ENCODE peak calls at places on chromosomes 5 and 9, in six cellular contexts. X is aorta, T is T-helper 9 cell, V is HuH-7, B is left ventricle myocardium inferior, C is NB4. I is an unnamed sample.

GRCh38 chr5:5165541-5166002 is 25.4 kb downstream of the ADAMTS16 start:
- DNase-seq in X (no peak), T (no peak), V (no peak), B (no peak), C (no peak), I (peak)

GRCh38 chr9:127828262-127829031 is 25.8 kb downstream of the FPGS start:
- DNase-seq in X (peak), T (no peak), V (peak), B (peak), C (peak), I (no peak)

GRCh38 chr5:172494630-172495505 is 40.5 kb upstream of the SH3PXD2B start:
- DNase-seq in X (no peak), T (no peak), V (no peak), B (no peak), C (no peak), I (no peak)

GRCh38 chr9:99345936-99346335 is 123.9 kb downstream of the SEC61B start:
- DNase-seq in X (no peak), T (no peak), V (no peak), B (no peak), C (no peak), I (no peak)

GRCh38 chr5:25950681-25951080 is 1087.7 kb downstream of the CDH9 start:
- DNase-seq in X (no peak), T (no peak), V (no peak), B (no peak), C (no peak), I (no peak)

GRCh38 chr5:158534203-158534602 is 565.5 kb downstream of the EBF1 start:
- DNase-seq in X (no peak), T (no peak), V (no peak), B (no peak), C (no peak), I (no peak)

GRCh38 chr5:124735169-124735858 is 11.1 kb downstream of the ZNF608 start:
- DNase-seq in X (no peak), T (no peak), V (peak), B (no peak), C (no peak), I (no peak)

GRCh38 chr9:131682261-131682660 is 57.6 kb downstream of the RAPGEF1 start:
- DNase-seq in X (no peak), T (no peak), V (no peak), B (no peak), C (no peak), I (no peak)

GRCh38 chr9:134676886-134677285 is 35.3 kb downstream of the COL5A1 start:
- DNase-seq in X (no peak), T (no peak), V (no peak), B (no peak), C (no peak), I (no peak)

GRCh38 chr5:56409331-56410190 is 176.4 kb upstream of the ANKRD55 start:
- DNase-seq in X (peak), T (no peak), V (no peak), B (no peak), C (peak), I (peak)